ENCODE peak calls at places on chromosomes 3 and 15, in nine cellular contexts. One of them, this sample, is unnamed.

GRCh38 chr3:133489466-133490085 is 83.9 kb upstream of the CDV3 start:
- DNase-seq in ovary: no peak
- DNase-seq in body of pancreas: no peak
- DNase-seq in HCT116: no peak
- DNase-seq in A549: no peak
- DNase-seq in adrenal gland: no peak
- DNase-seq in H1: no peak
- DNase-seq in IMR-90: peak; percentile 27
- DNase-seq in GM12892: no peak
- DNase-seq in this sample: no peak

GRCh38 chr3:119619094-119619493 is 21.4 kb downstream of the PLA1A start:
- DNase-seq in H1: no peak
- DNase-seq in adrenal gland: no peak
- DNase-seq in IMR-90: no peak
- DNase-seq in A549: no peak
- DNase-seq in GM12892: no peak
- DNase-seq in HCT116: no peak
- DNase-seq in ovary: no peak
- DNase-seq in body of pancreas: no peak
- DNase-seq in this sample: no peak

GRCh38 chr15:45919806-45920205 is 285.0 kb downstream of the SQOR start:
- DNase-seq in body of pancreas: no peak
- DNase-seq in ovary: no peak
- DNase-seq in HCT116: no peak
- DNase-seq in A549: peak; percentile 72
- DNase-seq in IMR-90: peak; percentile 8
- DNase-seq in H1: no peak
- DNase-seq in adrenal gland: no peak
- DNase-seq in GM12892: no peak
- DNase-seq in this sample: no peak

GRCh38 chr3:57064615-57065014 is 4.2 kb downstream of the SPATA12 start:
- DNase-seq in A549: no peak
- DNase-seq in IMR-90: no peak
- DNase-seq in adrenal gland: no peak
- DNase-seq in GM12892: no peak
- DNase-seq in ovary: no peak
- DNase-seq in H1: no peak
- DNase-seq in HCT116: no peak
- DNase-seq in body of pancreas: no peak
- DNase-seq in this sample: no peak

GRCh38 chr15:57445872-57446271 is 69.6 kb downstream of the CGNL1 start:
- DNase-seq in HCT116: no peak
- DNase-seq in ovary: no peak
- DNase-seq in A549: peak; percentile 37
- DNase-seq in GM12892: no peak
- DNase-seq in IMR-90: peak; percentile 13
- DNase-seq in H1: no peak
- DNase-seq in body of pancreas: no peak
- DNase-seq in adrenal gland: no peak
- DNase-seq in this sample: peak; percentile 32

GRCh38 chr3:120424506-120424905 is 26.3 kb downstream of the FSTL1 start:
- DNase-seq in ovary: no peak
- DNase-seq in body of pancreas: no peak
- DNase-seq in HCT116: no peak
- DNase-seq in A549: no peak
- DNase-seq in adrenal gland: no peak
- DNase-seq in H1: no peak
- DNase-seq in IMR-90: no peak
- DNase-seq in GM12892: no peak
- DNase-seq in this sample: no peak

GRCh38 chr3:99250272-99250671 is 348.8 kb upstream of the DCBLD2 start:
- DNase-seq in H1: no peak
- DNase-seq in GM12892: no peak
- DNase-seq in HCT116: no peak
- DNase-seq in IMR-90: peak; percentile 58
- DNase-seq in body of pancreas: no peak
- DNase-seq in adrenal gland: no peak
- DNase-seq in ovary: no peak
- DNase-seq in A549: no peak
- DNase-seq in this sample: no peak

GRCh38 chr15:25391971-25392733 is 46.7 kb downstream of the UBE3A start:
- DNase-seq in GM12892: no peak
- DNase-seq in IMR-90: peak; percentile 83
- DNase-seq in A549: no peak
- DNase-seq in H1: no peak
- DNase-seq in body of pancreas: no peak
- DNase-seq in adrenal gland: no peak
- DNase-seq in ovary: no peak
- DNase-seq in HCT116: no peak
- DNase-seq in this sample: no peak

GRCh38 chr15:67884514-67885225 is 44.8 kb upstream of the RNU6-1 start:
- DNase-seq in GM12892: peak; percentile 38
- DNase-seq in body of pancreas: peak; percentile 88
- DNase-seq in H1: peak; percentile 81
- DNase-seq in A549: peak; percentile 91
- DNase-seq in IMR-90: peak; percentile 54
- DNase-seq in adrenal gland: peak; percentile 76
- DNase-seq in ovary: peak; percentile 85
- DNase-seq in HCT116: no peak
- DNase-seq in this sample: peak; percentile 82

GRCh38 chr15:77580991-77581682 is 51.6 kb downstream of the LINGO1 start:
- DNase-seq in H1: no peak
- DNase-seq in A549: no peak
- DNase-seq in adrenal gland: no peak
- DNase-seq in HCT116: no peak
- DNase-seq in IMR-90: no peak
- DNase-seq in GM12892: no peak
- DNase-seq in ovary: no peak
- DNase-seq in body of pancreas: peak; percentile 41
- DNase-seq in this sample: no peak

DNA sequence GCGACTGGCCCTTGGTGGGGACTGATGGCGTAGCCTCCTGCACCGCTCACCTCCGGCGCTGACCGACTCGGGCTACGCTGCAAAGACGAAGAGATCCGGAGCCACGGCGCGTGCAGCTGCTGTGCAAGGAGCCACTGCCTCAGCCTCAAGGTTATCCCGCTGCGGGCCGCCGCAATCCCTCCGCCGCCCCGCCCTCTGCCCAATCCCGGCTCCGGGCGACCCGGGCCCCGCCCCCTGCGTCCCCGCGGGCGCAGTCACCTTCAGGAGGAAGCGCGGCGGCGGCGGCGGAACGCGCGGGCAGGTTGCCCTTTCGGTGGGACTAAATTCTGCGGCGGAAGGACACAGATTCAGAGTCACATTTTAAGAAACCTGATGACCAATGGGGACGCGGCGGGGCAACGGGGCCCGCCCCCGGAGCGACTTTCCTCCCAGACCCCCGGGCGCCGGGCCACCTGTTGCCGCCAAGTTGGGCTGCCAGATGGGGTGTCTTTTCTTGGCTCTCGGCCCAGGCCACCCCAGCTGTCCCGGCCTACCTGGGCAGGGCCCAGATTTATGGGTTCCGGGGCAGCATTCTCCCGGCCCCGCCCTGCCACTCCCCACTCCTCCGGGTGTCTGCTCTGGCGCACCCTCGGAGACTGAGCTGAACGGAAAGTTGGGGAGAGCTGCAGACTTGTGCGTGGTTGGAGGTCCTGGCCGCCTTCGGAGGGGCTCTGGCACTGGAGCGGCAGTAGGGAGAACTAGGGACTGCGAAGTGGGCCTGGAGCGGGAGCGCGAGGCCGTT is at the start of gene PKM:
- DNase-seq in adrenal gland: peak; percentile 98
- DNase-seq in GM12892: peak; percentile 86
- DNase-seq in HCT116: peak; percentile 99
- DNase-seq in body of pancreas: peak; percentile 97
- DNase-seq in A549: peak; percentile 100
- DNase-seq in H1: peak; percentile 98
- DNase-seq in IMR-90: peak; percentile 97
- DNase-seq in ovary: peak; percentile 94
- DNase-seq in this sample: peak; percentile 66
- TF ChIP-seq POLR2A in adrenal gland: peak; percentile 99
- TF ChIP-seq POLR2A in GM12892: peak; percentile 99
- TF ChIP-seq POLR2A in HCT116: peak; percentile 97
- TF ChIP-seq POLR2A in body of pancreas: peak; percentile 98
- TF ChIP-seq POLR2A in A549: peak; percentile 100
- TF ChIP-seq POLR2A in H1: peak; percentile 98
- TF ChIP-seq POLR2A in IMR-90: peak; percentile 98
- TF ChIP-seq POLR2A in ovary: peak; percentile 88
- TF ChIP-seq POLR2A in this sample: peak; percentile 25

DNA sequence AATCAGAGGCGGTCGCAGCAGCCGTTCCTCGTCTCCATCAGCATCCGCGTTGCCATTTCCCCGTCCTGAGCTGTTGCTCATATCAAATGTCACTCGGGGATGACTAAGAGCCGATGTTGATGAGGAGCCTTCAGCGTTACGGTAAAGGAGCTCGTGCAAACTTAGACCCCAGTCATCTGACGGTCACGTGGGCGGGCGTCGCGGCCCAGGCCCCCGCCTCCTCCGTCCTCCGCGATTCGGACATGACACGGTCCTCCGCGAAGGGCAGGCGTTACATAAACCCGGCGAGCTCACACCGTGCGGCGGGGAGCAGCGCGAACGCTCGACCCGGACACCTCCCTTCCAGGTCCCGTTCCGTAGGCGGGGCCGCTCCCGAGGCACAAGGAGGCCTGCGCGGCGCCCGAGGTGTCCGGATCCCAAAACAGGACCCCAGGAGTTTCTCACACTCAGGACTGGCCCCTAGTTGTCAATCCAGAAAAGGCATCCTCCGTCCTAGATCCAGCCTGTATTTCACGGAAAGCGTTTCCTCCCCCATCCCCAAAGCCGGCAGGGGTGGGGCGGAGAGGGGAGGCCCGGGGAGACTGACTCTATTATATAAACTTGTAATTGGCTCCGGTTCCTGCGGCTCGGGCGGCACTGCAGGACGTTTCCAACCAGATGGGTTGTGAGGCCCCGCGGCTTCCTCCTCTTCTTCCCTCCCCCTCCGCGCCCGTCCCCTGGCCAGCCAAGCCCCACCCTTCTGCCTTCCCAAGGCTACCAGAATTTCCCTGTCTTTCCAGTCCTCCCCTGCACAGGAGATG is 100.0 kb upstream of the IGF1R start:
- DNase-seq in A549: peak; percentile 72
- DNase-seq in IMR-90: peak; percentile 73
- DNase-seq in adrenal gland: peak; percentile 51
- DNase-seq in GM12892: no peak
- DNase-seq in HCT116: no peak
- DNase-seq in ovary: peak; percentile 78
- DNase-seq in H1: peak; percentile 82
- DNase-seq in body of pancreas: peak; percentile 69
- DNase-seq in this sample: no peak
- TF ChIP-seq POLR2A in A549: no peak
- TF ChIP-seq POLR2A in IMR-90: no peak
- TF ChIP-seq POLR2A in adrenal gland: no peak
- TF ChIP-seq POLR2A in GM12892: no peak
- TF ChIP-seq POLR2A in HCT116: no peak
- TF ChIP-seq POLR2A in ovary: peak; percentile 31
- TF ChIP-seq POLR2A in H1: no peak
- TF ChIP-seq POLR2A in body of pancreas: peak; percentile 66
- TF ChIP-seq POLR2A in this sample: no peak

DNA sequence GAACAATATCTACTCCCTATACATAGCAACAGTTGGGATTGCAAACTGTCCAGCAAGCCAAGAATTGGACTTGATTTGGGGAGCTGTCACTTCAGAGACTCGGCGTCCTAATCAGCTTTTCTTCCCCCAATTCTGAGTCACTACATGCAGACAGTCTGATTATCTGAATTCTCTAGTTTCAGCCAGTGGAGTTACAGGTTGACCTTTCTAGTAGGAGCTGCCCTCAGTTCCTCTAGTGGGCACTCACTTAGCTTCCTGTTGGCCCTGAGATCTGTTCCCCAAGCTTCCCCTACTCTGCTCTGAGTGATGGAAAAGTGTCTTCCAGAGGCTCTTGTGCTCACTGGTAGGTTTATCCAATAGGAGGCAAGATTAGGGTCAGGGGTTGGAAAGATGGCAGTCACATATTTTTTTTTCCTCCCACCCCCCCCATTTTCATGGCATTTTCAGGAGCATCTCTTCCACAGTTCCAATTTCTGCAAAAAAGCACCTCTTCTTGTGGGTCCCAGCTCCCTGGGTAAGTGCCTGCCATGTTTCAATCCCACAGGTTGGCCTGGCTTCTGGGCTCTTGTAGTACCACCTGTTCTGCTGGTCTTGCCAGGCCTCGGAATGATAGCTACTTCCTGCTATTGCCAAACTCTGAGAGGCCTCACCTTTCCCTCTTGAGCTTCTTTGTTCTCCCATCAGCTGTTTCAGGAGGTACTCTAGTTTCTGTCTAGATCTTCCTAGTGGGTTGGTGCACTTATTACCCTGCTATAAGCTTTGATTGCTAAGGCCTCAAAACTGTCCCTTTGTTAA is 182.2 kb downstream of the RAP2B start:
- DNase-seq in ovary: no peak
- DNase-seq in body of pancreas: no peak
- DNase-seq in H1: no peak
- DNase-seq in HCT116: no peak
- DNase-seq in adrenal gland: no peak
- DNase-seq in GM12892: no peak
- DNase-seq in A549: no peak
- DNase-seq in IMR-90: no peak
- DNase-seq in this sample: no peak
- TF ChIP-seq POLR2A in ovary: no peak
- TF ChIP-seq POLR2A in body of pancreas: no peak
- TF ChIP-seq POLR2A in H1: no peak
- TF ChIP-seq POLR2A in HCT116: no peak
- TF ChIP-seq POLR2A in adrenal gland: no peak
- TF ChIP-seq POLR2A in GM12892: no peak
- TF ChIP-seq POLR2A in A549: no peak
- TF ChIP-seq POLR2A in IMR-90: no peak
- TF ChIP-seq POLR2A in this sample: no peak

DNA sequence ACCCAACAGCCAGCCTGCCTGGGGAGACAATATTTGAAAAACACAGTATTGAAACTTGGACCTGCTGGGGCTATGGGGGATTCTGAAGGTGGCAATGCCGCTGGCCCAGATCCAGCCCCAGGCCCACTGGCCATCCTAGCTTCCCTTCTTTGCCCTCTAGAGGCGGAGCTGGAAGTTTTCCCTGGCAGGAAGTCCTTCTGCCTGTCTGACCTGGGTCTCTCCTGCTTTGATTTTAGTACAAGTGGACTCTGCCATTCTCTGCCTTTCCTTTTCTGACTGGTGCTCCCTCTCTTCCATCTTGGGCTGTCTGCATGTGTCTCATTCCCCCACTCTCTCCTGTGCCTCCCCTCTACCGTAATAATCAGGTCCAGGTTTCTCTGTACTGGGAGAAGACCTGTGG is 3.6 kb downstream of the SEMA3F start:
- DNase-seq in body of pancreas: no peak
- DNase-seq in A549: no peak
- DNase-seq in HCT116: no peak
- DNase-seq in ovary: no peak
- DNase-seq in IMR-90: no peak
- DNase-seq in adrenal gland: no peak
- DNase-seq in GM12892: no peak
- DNase-seq in H1: no peak
- DNase-seq in this sample: no peak
- TF ChIP-seq POLR2A in body of pancreas: no peak
- TF ChIP-seq POLR2A in A549: no peak
- TF ChIP-seq POLR2A in HCT116: no peak
- TF ChIP-seq POLR2A in ovary: no peak
- TF ChIP-seq POLR2A in IMR-90: no peak
- TF ChIP-seq POLR2A in adrenal gland: no peak
- TF ChIP-seq POLR2A in GM12892: no peak
- TF ChIP-seq POLR2A in H1: no peak
- TF ChIP-seq POLR2A in this sample: no peak

This sample was measured in erythroblast.